ENCODE peak calls at places on chromosomes 6 and 20, in five cellular contexts. V is fibroblast of the aortic adventitia, L is heart right ventricle, Z is cardiac muscle cell, P is fibroblast of lung. Y is an unnamed sample.

GRCh38 chr6:131914967-131915751 is 36.0 kb downstream of the CCN2 start:
- DNase-seq in V (peak; percentile 90), L (peak; percentile 63), Z (peak; percentile 79), P (peak; percentile 78), Y (peak; percentile 89)

GRCh38 chr6:56851541-56852248 is 103.2 kb upstream of the BEND6 start:
- DNase-seq in V (peak; percentile 90), L (peak; percentile 80), Z (peak; percentile 73), P (peak; percentile 90), Y (peak; percentile 92)

GRCh38 chr6:35068206-35068605 is 72.9 kb downstream of the TCP11 start:
- DNase-seq in V (no peak), L (no peak), Z (no peak), P (no peak), Y (no peak)

GRCh38 chr6:156575361-156575760 is 201.8 kb upstream of the ARID1B start:
- DNase-seq in V (no peak), L (no peak), Z (no peak), P (no peak), Y (no peak)

GRCh38 chr6:36050305-36050704 is 22.7 kb downstream of the MAPK14 start:
- DNase-seq in V (no peak), L (no peak), Z (no peak), P (no peak), Y (no peak)

GRCh38 chr6:46964716-46965519 is 43.2 kb upstream of the ADGRF5 start:
- DNase-seq in V (peak; percentile 41), L (no peak), Z (no peak), P (peak; percentile 95), Y (no peak)

GRCh38 chr6:157442296-157442695 is 61.3 kb downstream of the ZDHHC14 start:
- DNase-seq in V (peak; percentile 16), L (no peak), Z (no peak), P (peak; percentile 70), Y (peak; percentile 60)

GRCh38 chr6:149560736-149561135 is 5.4 kb upstream of the GINM1 start:
- DNase-seq in V (no peak), L (no peak), Z (peak; percentile 13), P (no peak), Y (peak; percentile 44)

GRCh38 chr20:58688838-58689237 is 3.8 kb upstream of the NPEPL1 start:
- DNase-seq in V (peak; percentile 10), L (no peak), Z (no peak), P (no peak), Y (peak; percentile 46)

GRCh38 chr20:2521369-2522305 is 12.9 kb upstream of the ZNF343 start:
- DNase-seq in V (peak; percentile 53), L (peak; percentile 26), Z (peak; percentile 67), P (peak; percentile 34), Y (no peak)

GRCh38 chr20:32487381-32487780 is 97.8 kb downstream of the NOL4L start:
- DNase-seq in V (no peak), L (no peak), Z (no peak), P (no peak), Y (no peak)

GRCh38 chr20:58048096-58048702 is 180.3 kb downstream of the ANKRD60 start:
- DNase-seq in V (peak; percentile 44), L (peak; percentile 23), Z (peak; percentile 80), P (peak; percentile 58), Y (peak; percentile 66)

GRCh38 chr6:139605350-139605749 is 230.9 kb upstream of the CITED2 start:
- DNase-seq in V (peak; percentile 98), L (no peak), Z (no peak), P (peak; percentile 92), Y (peak; percentile 88)

GRCh38 chr6:137218473-137218916 is 690 bp downstream of the IFNGR1 start:
- DNase-seq in V (peak; percentile 35), L (peak; percentile 51), Z (peak; percentile 37), P (peak; percentile 68), Y (peak; percentile 65)

GRCh38 chr6:285030-285771 is 7.1 kb upstream of the DUSP22 start:
- DNase-seq in V (no peak), L (no peak), Z (no peak), P (no peak), Y (no peak)

GRCh38 chr6:158042245-158042798 is 60.7 kb downstream of the SYNJ2 start:
- DNase-seq in V (peak; percentile 63), L (no peak), Z (peak; percentile 5), P (peak; percentile 96), Y (peak; percentile 75)

GRCh38 chr20:43737925-43738324 is 11.1 kb upstream of the GTSF1L start:
- DNase-seq in V (no peak), L (no peak), Z (no peak), P (no peak), Y (no peak)

GRCh38 chr20:17023811-17024210 is 203.0 kb upstream of the PCSK2 start:
- DNase-seq in V (no peak), L (no peak), Z (peak; percentile 39), P (peak; percentile 41), Y (no peak)

GRCh38 chr6:151255811-151256210 is 16.0 kb downstream of the AKAP12 start:
- DNase-seq in V (no peak), L (no peak), Z (no peak), P (no peak), Y (no peak)

GRCh38 chr6:23532227-23532626 is 593.8 kb upstream of the NRSN1 start:
- DNase-seq in V (no peak), L (no peak), Z (no peak), P (peak; percentile 16), Y (peak; percentile 49)

GRCh38 chr6:47047097-47047478 is 5.0 kb upstream of the ADGRF1 start:
- DNase-seq in V (no peak), L (no peak), Z (no peak), P (no peak), Y (no peak)

GRCh38 chr20:61875221-61875885 is 190.3 kb downstream of the TAF4 start:
- DNase-seq in V (no peak), L (no peak), Z (peak; percentile 34), P (no peak), Y (no peak)

GRCh38 chr6:125112934-125113333 is 40.6 kb upstream of the TPD52L1 start:
- DNase-seq in V (no peak), L (no peak), Z (no peak), P (no peak), Y (no peak)

GRCh38 chr6:148963738-148964137 is 216.9 kb downstream of the UST start:
- DNase-seq in V (no peak), L (no peak), Z (no peak), P (no peak), Y (no peak)

GRCh38 chr6:116278853-116279231 is 888 bp downstream of the TSPYL1 start:
- DNase-seq in V (peak; percentile 59), L (peak; percentile 67), Z (no peak), P (no peak), Y (no peak)

GRCh38 chr6:125662301-125662700 is 87.1 kb upstream of the HEY2 start:
- DNase-seq in V (no peak), L (no peak), Z (no peak), P (no peak), Y (no peak)

GRCh38 chr6:33419580-33420492 is at the start of gene SYNGAP1:
- DNase-seq in V (peak; percentile 63), L (peak; percentile 68), Z (peak; percentile 57), P (peak; percentile 74), Y (peak; percentile 61)

GRCh38 chr6:55449219-55449618 is 122.0 kb downstream of the GFRAL start:
- DNase-seq in V (no peak), L (no peak), Z (peak; percentile 41), P (no peak), Y (no peak)

GRCh38 chr20:18056174-18057105 is 1.3 kb downstream of the OVOL2 start:
- DNase-seq in V (no peak), L (no peak), Z (peak; percentile 33), P (peak; percentile 1), Y (peak; percentile 9)

GRCh38 chr20:57008217-57008616 is 258.2 kb downstream of the BMP7 start:
- DNase-seq in V (no peak), L (no peak), Z (no peak), P (peak; percentile 49), Y (no peak)

GRCh38 chr6:36979343-36979742 is 6.7 kb downstream of the MTCH1 start:
- DNase-seq in V (peak; percentile 75), L (no peak), Z (peak; percentile 41), P (peak; percentile 28), Y (peak; percentile 86)

GRCh38 chr20:15656124-15656523 is 917.1 kb downstream of the KIF16B start:
- DNase-seq in V (no peak), L (no peak), Z (no peak), P (no peak), Y (peak; percentile 40)

GRCh38 chr6:63802606-63803206 is 167.1 kb downstream of the PHF3 start:
- DNase-seq in V (peak; percentile 64), L (no peak), Z (no peak), P (peak; percentile 17), Y (peak; percentile 68)

GRCh38 chr6:12296255-12296573 is 6.1 kb downstream of the EDN1 start:
- DNase-seq in V (peak; percentile 94), L (no peak), Z (no peak), P (peak; percentile 89), Y (peak; percentile 94)

GRCh38 chr6:12297363-12298016 is 7.3 kb downstream of the EDN1 start:
- DNase-seq in V (no peak), L (no peak), Z (no peak), P (no peak), Y (no peak)

GRCh38 chr6:12294851-12295536 is 4.8 kb downstream of the EDN1 start:
- DNase-seq in V (peak; percentile 57), L (no peak), Z (no peak), P (no peak), Y (no peak)

GRCh38 chr6:12295558-12296254 is 5.5 kb downstream of the EDN1 start:
- DNase-seq in V (no peak), L (no peak), Z (no peak), P (no peak), Y (no peak)

GRCh38 chr6:12296604-12297003 is 6.4 kb downstream of the EDN1 start:
- DNase-seq in V (no peak), L (no peak), Z (no peak), P (no peak), Y (no peak)
- H3K4me3 ChIP-seq in V (peak overlapping the region; percentile 16), L (no peak overlapping the region), Z (no peak overlapping the region), P (no peak overlapping the region), Y (no peak overlapping the region)

GRCh38 chr6:39546731-39547130 is 178.5 kb downstream of the KIF6 start:
- DNase-seq in V (no peak), L (no peak), Z (no peak), P (no peak), Y (no peak)

GRCh38 chr6:39540454-39540853 is 184.8 kb downstream of the KIF6 start:
- DNase-seq in V (no peak), L (no peak), Z (no peak), P (no peak), Y (no peak)

GRCh38 chr6:39543117-39543516 is 182.1 kb downstream of the KIF6 start:
- DNase-seq in V (peak; percentile 14), L (peak; percentile 28), Z (no peak), P (peak; percentile 60), Y (no peak)

GRCh38 chr6:39543950-39544349 is 181.3 kb downstream of the KIF6 start:
- DNase-seq in V (no peak), L (no peak), Z (no peak), P (peak; percentile 52), Y (no peak)
- TF ChIP-seq CTCF in V (no peak), L (no peak), Z (no peak), P (no peak), Y (no peak)

GRCh38 chr20:49272654-49273053 is 5.2 kb downstream of the ZNFX1 start:
- DNase-seq in V (no peak), L (no peak), Z (no peak), P (no peak), Y (no peak)
- H3K4me3 ChIP-seq in V (no peak overlapping the region), L (no peak overlapping the region), Z (no peak overlapping the region), P (no peak overlapping the region), Y (no peak overlapping the region)

DNA sequence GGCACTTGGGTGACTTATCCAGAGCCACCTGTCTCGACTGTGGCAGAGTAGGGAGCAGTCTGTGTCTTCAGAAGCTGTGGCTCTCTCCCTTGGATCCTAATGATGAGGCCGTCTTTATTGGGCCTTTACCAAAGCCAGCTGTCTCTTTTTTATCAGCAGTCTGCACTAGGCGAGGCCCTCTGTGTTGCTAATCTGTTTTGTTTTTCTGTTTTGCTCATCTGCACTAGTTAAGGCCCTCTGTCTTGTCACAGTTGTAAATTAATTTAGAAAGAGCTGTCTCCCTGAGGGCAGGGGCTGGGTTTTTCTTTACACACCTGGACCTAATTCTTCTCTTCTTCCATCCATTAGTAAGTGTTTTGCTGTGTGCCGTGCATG is 45.0 kb downstream of the CDS2 start:
- DNase-seq in V (no peak), L (no peak), Z (no peak), P (no peak), Y (no peak)
- TF ChIP-seq CTCF in V (no peak), L (no peak), Z (no peak), P (no peak), Y (no peak)

Y was measured in foreskin fibroblast.